ENCODE peak calls at places on chromosomes 4 and X, in eight cellular contexts. Q, K, B, F, A, E, G and R are unnamed samples.

GRCh38 chrX:40933132-40934078 is 151.8 kb upstream of the USP9X start:
- DNase-seq in F (peak), A (no peak), G (no peak), E (no peak), B (no peak), Q (no peak), K (no peak), R (peak)

GRCh38 chrX:45056428-45057145 is 144.1 kb downstream of the DIPK2B start:
- DNase-seq in F (no peak), E (no peak), G (no peak), A (no peak), B (no peak), K (no peak), Q (no peak), R (no peak)

GRCh38 chr4:73723029-73723428 is 17.3 kb upstream of the CXCL8 start:
- DNase-seq in G (no peak), A (no peak), F (no peak), B (no peak), K (no peak), Q (no peak), E (no peak), R (no peak)

GRCh38 chr4:15130441-15130840 is 128.2 kb downstream of the CPEB2 start:
- DNase-seq in G (no peak), B (no peak), A (no peak), E (no peak), F (no peak), K (no peak), Q (no peak), R (no peak)

GRCh38 chr4:21113496-21114213 is 413.4 kb downstream of the PACRGL start:
- DNase-seq in A (no peak), B (no peak), Q (no peak), K (no peak), E (no peak), G (no peak), F (peak), R (no peak)

GRCh38 chr4:153153339-153153851 is 50.8 kb upstream of the TRIM2 start:
- DNase-seq in B (peak), Q (peak), G (peak), F (peak), A (peak), K (peak), E (peak), R (no peak)

GRCh38 chr4:98341309-98341708 is 80.1 kb downstream of the RAP1GDS1 start:
- DNase-seq in Q (no peak), A (no peak), F (peak), G (no peak), B (no peak), K (no peak), E (no peak), R (no peak)

GRCh38 chrX:7372843-7373525 is 225.0 kb upstream of the PUDP start:
- DNase-seq in G (no peak), E (no peak), K (no peak), B (no peak), A (no peak), Q (no peak), F (peak), R (no peak)

GRCh38 chr4:42018451-42018850 is 28.1 kb downstream of the SLC30A9 start:
- DNase-seq in A (no peak), G (no peak), E (no peak), Q (no peak), B (no peak), F (no peak), K (no peak), R (no peak)